ENCODE peak calls at places on chromosomes 16 and 17, in six cellular contexts. E is body of pancreas, V is Peyer's patch, J is sigmoid colon, Z is pancreas, L is PC-9. O is an unnamed sample.

GRCh38 chr16:75415169-75415908 is 18.0 kb downstream of the CFDP1 start:
- DNase-seq in L (no peak), Z (no peak), J (no peak), V (no peak), E (no peak), O (no peak)

GRCh38 chr16:24273511-24273910 is 17.4 kb downstream of the CACNG3 start:
- DNase-seq in Z (no peak), J (no peak), L (peak), V (no peak), E (no peak), O (no peak)

GRCh38 chr17:43979671-43980070 is 24.8 kb upstream of the NAGS start:
- DNase-seq in L (no peak), V (no peak), J (no peak), Z (no peak), E (no peak), O (no peak)

GRCh38 chr17:75075597-75076253 is 12.0 kb upstream of the SLC16A5 start:
- DNase-seq in E (no peak), Z (peak), J (no peak), V (no peak), L (no peak), O (no peak)

GRCh38 chr16:85607796-85608514 is 5.2 kb upstream of the GSE1 start:
- DNase-seq in L (no peak), Z (peak), E (no peak), V (no peak), J (no peak), O (no peak)

GRCh38 chr17:44589316-44590071 is 32.2 kb downstream of the FZD2 start:
- DNase-seq in L (no peak), E (no peak), V (no peak), J (no peak), Z (no peak), O (no peak)

GRCh38 chr16:4915226-4915761 is 21.7 kb downstream of the PPL start:
- DNase-seq in J (peak), Z (no peak), V (no peak), L (peak), E (no peak), O (no peak)

GRCh38 chr17:43723697-43724359 is 34.8 kb downstream of the SOST start:
- DNase-seq in V (no peak), Z (no peak), L (peak), J (no peak), E (no peak), O (no peak)

GRCh38 chr16:88651276-88651988 is 579 bp upstream of the CYBA start:
- DNase-seq in Z (no peak), J (no peak), L (peak), E (peak), V (peak), O (peak)

GRCh38 chr17:78981010-78981888 is 1.5 kb upstream of the LGALS3BP start:
- DNase-seq in L (no peak), J (no peak), E (no peak), Z (peak), V (no peak), O (no peak)

GRCh38 chr17:19376799-19377198 is 1.5 kb upstream of the MAPK7 start:
- DNase-seq in E (peak), Z (no peak), L (peak), V (peak), J (peak), O (no peak)

GRCh38 chr16:68367891-68368601 is 57.2 kb downstream of the PRMT7 start:
- DNase-seq in J (no peak), V (no peak), E (no peak), Z (peak), L (no peak), O (no peak)

GRCh38 chr17:55567240-55568216 is 56.3 kb upstream of the SMIM36 start:
- DNase-seq in E (peak), J (peak), Z (no peak), V (no peak), L (no peak), O (no peak)

GRCh38 chr17:4600563-4600962 is 16.2 kb downstream of the SMTNL2 start:
- DNase-seq in E (no peak), Z (no peak), J (no peak), V (no peak), L (no peak), O (no peak)

GRCh38 chr16:13307255-13307654 is 405.9 kb downstream of the SHISA9 start:
- DNase-seq in J (no peak), L (peak), V (no peak), Z (no peak), E (no peak), O (no peak)

GRCh38 chr16:72976047-72976746 is 71.7 kb downstream of the ZFHX3 start:
- DNase-seq in L (no peak), E (no peak), J (no peak), V (no peak), Z (no peak), O (no peak)

GRCh38 chr17:10871914-10872313 is 34.0 kb upstream of the PIRT start:
- DNase-seq in V (no peak), Z (no peak), J (no peak), E (peak), L (no peak), O (no peak)

GRCh38 chr16:54538241-54538640 is 251.7 kb upstream of the IRX3 start:
- DNase-seq in Z (no peak), L (no peak), E (no peak), V (no peak), J (no peak), O (no peak)

GRCh38 chr16:56348168-56349085 is 76.9 kb downstream of the AMFR start:
- DNase-seq in L (no peak), J (no peak), Z (peak), E (no peak), V (no peak), O (no peak)

GRCh38 chr16:86772671-86773338 is 194.5 kb downstream of the FOXL1 start:
- DNase-seq in J (peak), E (no peak), Z (no peak), V (peak), L (no peak), O (no peak)

GRCh38 chr17:19703106-19703775 is 13.1 kb downstream of the SLC47A2 start:
- DNase-seq in Z (no peak), E (no peak), J (no peak), V (no peak), L (no peak), O (peak)

GRCh38 chr17:38761612-38762011 is 9.1 kb downstream of the PSMB3 start:
- DNase-seq in L (no peak), E (no peak), V (no peak), Z (no peak), J (no peak), O (no peak)

GRCh38 chr17:7356072-7356549 is 1.2 kb downstream of the TMEM95 start:
- DNase-seq in V (peak), J (peak), L (peak), Z (peak), E (peak), O (peak)

GRCh38 chr16:9380221-9380620 is 288.8 kb downstream of the HAPSTR1 start:
- DNase-seq in E (no peak), Z (no peak), J (no peak), L (no peak), V (no peak), O (no peak)

GRCh38 chr16:84950906-84951305 is 60.4 kb downstream of the ZDHHC7 start:
- DNase-seq in L (peak), E (no peak), V (no peak), J (no peak), Z (no peak), O (no peak)

GRCh38 chr17:50168319-50168718 is 2.5 kb downstream of the SGCA start:
- DNase-seq in L (no peak), V (no peak), Z (no peak), E (no peak), J (no peak), O (no peak)

GRCh38 chr17:50170662-50171370 is 5.0 kb downstream of the SGCA start:
- DNase-seq in V (no peak), L (peak), E (no peak), Z (peak), J (no peak), O (peak)

GRCh38 chr17:50167371-50167770 is 1.6 kb downstream of the SGCA start:
- DNase-seq in J (no peak), E (no peak), L (no peak), V (no peak), Z (peak), O (no peak)

GRCh38 chr17:50169881-50170459 is 4.2 kb downstream of the SGCA start:
- DNase-seq in V (no peak), E (no peak), Z (peak), J (no peak), L (no peak), O (no peak)

DNA sequence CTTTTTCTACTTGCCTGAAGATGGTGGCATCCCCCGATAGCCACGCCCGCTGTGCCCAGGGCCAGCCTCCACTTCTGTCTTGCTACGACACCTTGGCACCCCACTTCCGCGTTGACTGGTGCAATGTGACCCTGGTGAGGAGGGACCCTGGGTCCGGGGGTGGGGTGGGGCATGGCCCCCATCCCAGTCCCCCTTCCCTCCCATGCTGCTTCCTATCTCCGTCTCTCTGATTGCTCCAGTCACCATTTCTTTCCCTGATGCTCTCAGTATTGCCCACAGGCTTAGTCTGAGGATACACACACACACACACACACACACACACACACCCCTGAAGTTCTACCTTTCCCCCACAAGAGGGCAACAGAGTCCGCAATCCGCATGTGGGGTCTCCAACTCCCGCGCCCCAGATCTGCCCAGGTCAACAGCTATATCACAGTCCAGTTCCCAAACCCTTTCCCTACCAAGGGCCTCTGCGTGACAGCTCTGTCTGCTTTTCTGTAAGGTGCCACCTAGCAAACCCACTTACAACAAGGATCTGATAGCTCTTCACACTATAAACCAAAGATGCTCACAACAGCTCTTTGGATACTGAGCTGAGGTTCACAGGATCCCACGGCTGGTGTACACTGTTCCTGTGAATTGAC is 3.4 kb downstream of the SGCA start:
- DNase-seq in J (no peak), Z (peak), V (peak), E (peak), L (peak), O (peak)
- TF ChIP-seq CTCF in J (peak), Z (peak), V (peak), E (peak), L (peak), O (peak)

GRCh38 chr17:82914375-82914774 is 74.6 kb upstream of the ZNF750 start:
- DNase-seq in L (no peak), J (no peak), V (no peak), Z (peak), E (peak), O (no peak)
- TF ChIP-seq CTCF in L (no peak), J (no peak), V (no peak), Z (peak), E (peak), O (peak)

GRCh38 chr17:21500064-21500463 is 123.9 kb downstream of the KCNJ12 start:
- DNase-seq in J (no peak), Z (no peak), L (no peak), E (no peak), V (no peak), O (no peak)
- TF ChIP-seq CTCF in J (no peak), Z (no peak), L (no peak), E (no peak), V (no peak), O (no peak)

DNA sequence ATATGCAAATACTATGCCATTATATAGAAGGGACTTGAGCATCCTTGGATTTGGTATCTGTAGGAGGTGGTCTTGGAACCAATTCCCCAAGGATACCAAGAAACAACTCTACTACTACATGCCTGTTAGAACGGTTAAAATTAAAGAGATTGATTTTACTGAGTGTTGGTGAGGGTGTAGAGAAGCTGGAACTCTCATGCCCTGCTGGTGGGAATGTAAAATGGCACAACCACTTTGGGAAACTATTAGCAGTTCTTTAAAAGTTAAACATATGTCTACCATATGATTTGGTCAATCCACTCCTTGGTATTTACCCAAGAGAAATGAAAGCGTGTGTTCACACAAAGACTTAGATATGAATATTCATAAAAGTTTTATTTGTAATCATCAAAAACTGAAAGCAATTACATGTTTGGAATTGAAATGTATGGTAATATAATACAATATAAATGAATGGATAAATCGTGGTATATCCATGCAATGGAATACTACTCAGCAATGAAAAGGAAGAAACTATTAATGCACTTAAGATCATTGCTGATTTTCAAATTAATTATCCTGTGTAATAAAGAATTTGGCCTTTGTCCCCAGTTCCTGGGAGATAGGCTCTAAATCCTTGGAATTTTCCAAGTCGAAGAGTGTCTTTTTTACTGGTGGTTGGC is 7.8 kb downstream of the MFSD6L start:
- DNase-seq in Z (no peak), E (no peak), L (no peak), J (no peak), V (no peak), O (no peak)
- TF ChIP-seq CTCF in Z (no peak), E (no peak), L (peak), J (no peak), V (no peak), O (no peak)

O was measured in GM13977.